ENCODE peak calls at places on chromosomes 3 and 15, in eight cellular contexts. I, H, L, F, J, S, M and U are unnamed samples.

GRCh38 chr15:90780916-90781315 is 63.8 kb downstream of the BLM start:
- DNase-seq in I (no peak), H (no peak), L (no peak), F (peak), J (no peak), S (no peak), M (no peak), U (peak)

GRCh38 chr3:43185656-43186375 is 79.9 kb upstream of the POMGNT2 start:
- DNase-seq in I (no peak), H (peak), L (no peak), F (no peak), J (no peak), S (no peak), M (no peak), U (no peak)

GRCh38 chr15:56228352-56228751 is 15.3 kb downstream of the RFX7 start:
- DNase-seq in I (no peak), H (no peak), L (no peak), F (no peak), J (no peak), S (no peak), M (no peak), U (no peak)

GRCh38 chr3:48222616-48223513 is at the start of gene CAMP:
- DNase-seq in I (no peak), H (peak), L (no peak), F (no peak), J (no peak), S (peak), M (peak), U (peak)

GRCh38 chr3:13012228-13012691 is 61.0 kb downstream of the IQSEC1 start:
- DNase-seq in I (no peak), H (no peak), L (no peak), F (peak), J (no peak), S (peak), M (peak), U (peak)

GRCh38 chr3:11944052-11944673 is 60.0 kb upstream of the SYN2 start:
- DNase-seq in I (no peak), H (no peak), L (no peak), F (no peak), J (peak), S (no peak), M (peak), U (no peak)

GRCh38 chr15:65460948-65461347 is 38.2 kb upstream of the IGDCC4 start:
- DNase-seq in I (no peak), H (peak), L (no peak), F (peak), J (peak), S (no peak), M (no peak), U (no peak)

GRCh38 chr3:61358364-61358763 is 107.1 kb upstream of the FHIT start:
- DNase-seq in I (no peak), H (no peak), L (no peak), F (no peak), J (no peak), S (peak), M (peak), U (peak)

GRCh38 chr3:17431477-17432045 is 310.9 kb downstream of the TBC1D5 start:
- DNase-seq in I (no peak), H (no peak), L (no peak), F (no peak), J (no peak), S (no peak), M (no peak), U (no peak)

GRCh38 chr15:88992912-88993376 is 79.8 kb upstream of the MFGE8 start:
- DNase-seq in I (no peak), H (no peak), L (no peak), F (no peak), J (no peak), S (no peak), M (no peak), U (no peak)

GRCh38 chr3:65830948-65831732 is 207.6 kb downstream of the MAGI1 start:
- DNase-seq in I (no peak), H (no peak), L (no peak), F (no peak), J (no peak), S (no peak), M (no peak), U (no peak)

GRCh38 chr3:69929019-69929418 is 70.5 kb upstream of the SAMMSON start:
- DNase-seq in I (no peak), H (no peak), L (no peak), F (no peak), J (no peak), S (no peak), M (no peak), U (no peak)

GRCh38 chr3:107846282-107846852 is 244.5 kb downstream of the CD47 start:
- DNase-seq in I (peak), H (peak), L (no peak), F (peak), J (peak), S (peak), M (peak), U (peak)
- TF ChIP-seq CTCF in I (peak), H (peak), L (peak), F (peak), J (peak), S (peak), M (peak), U (peak)

DNA sequence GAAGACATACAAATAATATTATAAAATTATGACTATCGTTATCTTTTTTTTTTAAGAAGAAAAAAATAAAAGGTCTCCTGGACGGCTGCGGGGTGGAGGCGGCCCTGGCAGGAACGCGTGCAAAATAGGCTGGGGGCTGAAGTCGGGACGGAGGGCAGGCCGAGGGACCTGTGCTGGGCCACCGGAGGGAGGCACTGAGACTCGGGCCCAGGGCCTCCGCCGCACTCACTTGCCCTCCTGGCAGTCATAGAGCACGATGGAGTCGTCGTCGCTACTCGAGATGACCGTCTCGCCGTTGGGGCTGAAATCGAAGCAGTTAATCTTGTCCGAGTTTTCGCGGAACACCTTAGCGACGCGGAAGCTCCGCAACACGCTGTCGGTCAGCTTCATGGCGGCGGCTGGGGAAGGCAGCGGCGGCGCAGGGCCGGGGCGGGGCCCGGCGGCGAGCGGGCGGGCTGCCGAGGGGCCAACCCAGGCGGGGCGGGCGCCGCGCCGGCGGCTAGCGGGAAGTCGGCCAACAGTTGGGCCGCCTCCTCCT is 408 bp downstream of the WDR82 start:
- DNase-seq in I (peak), H (no peak), L (peak), F (peak), J (peak), S (peak), M (no peak), U (peak)
- TF ChIP-seq CTCF in I (peak), H (no peak), L (peak), F (no peak), J (peak), S (peak), M (no peak), U (no peak)

DNA sequence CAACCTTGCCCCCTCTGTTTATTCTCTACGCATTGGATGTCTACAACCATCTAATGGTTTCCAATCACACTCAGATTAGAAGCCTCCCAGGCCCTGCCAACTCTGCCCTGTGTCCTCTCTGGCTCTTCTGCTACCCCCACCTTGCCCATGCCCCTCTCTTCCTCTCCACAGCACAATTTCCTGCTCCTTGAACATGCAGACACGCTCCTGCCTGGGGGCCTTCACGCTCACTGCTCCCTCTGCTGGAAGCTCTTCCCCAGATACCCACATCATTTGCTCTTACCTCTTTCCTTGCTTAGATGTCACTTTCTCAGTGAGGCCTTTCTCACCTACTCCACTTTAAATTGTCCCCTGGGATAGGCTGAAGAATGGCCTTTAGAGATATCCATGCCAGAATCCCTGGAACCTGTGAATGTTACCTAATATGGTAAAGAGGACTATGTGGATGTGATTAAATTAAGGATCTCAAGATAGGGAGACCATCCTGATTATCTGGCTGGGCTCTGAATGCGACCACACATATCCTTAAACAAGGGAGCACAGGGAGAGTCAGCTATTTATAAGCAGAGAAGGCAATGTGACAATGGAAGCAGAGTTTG is 9.9 kb downstream of the KY start:
- DNase-seq in I (peak), H (no peak), L (no peak), F (peak), J (peak), S (no peak), M (peak), U (no peak)
- TF ChIP-seq CTCF in I (peak), H (peak), L (no peak), F (no peak), J (peak), S (peak), M (no peak), U (peak)

GRCh38 chr15:39251413-39252197 is 329.3 kb upstream of the THBS1 start:
- DNase-seq in I (no peak), H (peak), L (no peak), F (peak), J (no peak), S (no peak), M (no peak), U (no peak)
- TF ChIP-seq CTCF in I (no peak), H (no peak), L (no peak), F (no peak), J (no peak), S (no peak), M (no peak), U (no peak)

DNA sequence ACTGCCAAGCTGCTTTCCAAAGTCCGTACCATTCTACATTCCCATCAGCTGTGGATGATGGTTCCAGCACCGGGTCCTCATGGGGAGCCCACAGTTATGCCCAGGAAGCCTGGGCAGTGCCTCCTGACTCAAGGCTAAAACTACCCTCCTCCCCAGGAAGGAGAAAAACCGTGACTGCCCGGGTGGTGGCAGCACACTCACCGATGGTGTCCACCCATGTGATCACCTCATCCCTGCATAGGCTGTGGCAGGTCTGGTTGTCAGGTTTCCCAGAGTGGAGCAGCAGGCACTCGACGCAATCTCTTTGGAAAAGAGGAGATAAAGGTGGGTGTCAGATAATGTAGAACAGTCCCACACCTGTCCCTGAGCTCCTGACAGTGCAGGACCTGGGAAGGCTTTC is 38.6 kb downstream of the UMPS start:
- DNase-seq in I (no peak), H (no peak), L (no peak), F (peak), J (no peak), S (peak), M (peak), U (peak)
- TF ChIP-seq CTCF in I (no peak), H (peak), L (no peak), F (no peak), J (peak), S (peak), M (peak), U (peak)

GRCh38 chr3:172982731-172983364 is 158.2 kb downstream of the SPATA16 start:
- DNase-seq in I (no peak), H (no peak), L (no peak), F (no peak), J (no peak), S (no peak), M (no peak), U (no peak)
- TF ChIP-seq CTCF in I (peak), H (no peak), L (no peak), F (no peak), J (no peak), S (no peak), M (no peak), U (peak)

GRCh38 chr15:52423852-52424251 is 104.8 kb downstream of the MYO5A start:
- DNase-seq in I (no peak), H (no peak), L (no peak), F (no peak), J (no peak), S (no peak), M (no peak), U (no peak)
- TF ChIP-seq CTCF in I (no peak), H (no peak), L (no peak), F (no peak), J (no peak), S (no peak), M (no peak), U (no peak)

DNA sequence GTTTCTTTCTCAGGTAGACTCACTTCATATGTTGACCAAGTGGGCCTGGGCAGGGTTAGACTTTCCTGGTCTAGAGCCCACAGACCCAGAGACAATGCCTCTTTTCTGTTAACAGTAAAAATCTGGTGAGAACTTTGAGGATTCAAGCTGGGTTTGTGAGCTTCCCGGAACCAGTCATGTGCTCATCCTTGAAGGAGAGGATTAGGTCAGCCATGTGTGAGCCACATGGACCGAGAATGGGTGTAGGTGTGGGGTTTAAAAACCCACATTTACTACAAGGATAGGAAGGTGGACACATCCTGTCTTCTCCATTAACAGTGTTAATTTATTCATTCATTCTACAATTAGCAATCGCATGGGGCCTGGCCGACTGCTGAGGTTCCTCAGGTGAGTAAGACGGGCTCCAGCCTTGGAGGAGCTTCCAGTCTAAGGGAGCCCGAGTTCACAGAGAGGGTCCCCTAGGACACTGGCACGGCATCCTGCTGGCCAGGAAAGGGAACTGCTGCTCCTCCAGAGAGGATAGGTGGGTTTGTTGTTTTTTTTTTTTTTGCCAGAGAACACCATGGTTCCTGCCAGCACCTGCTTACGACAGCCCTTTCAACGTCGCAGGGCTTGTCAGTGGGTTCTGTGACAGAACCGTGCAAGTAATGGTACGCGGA is 69.0 kb downstream of the SQOR start:
- DNase-seq in I (no peak), H (no peak), L (no peak), F (no peak), J (no peak), S (no peak), M (no peak), U (no peak)
- TF ChIP-seq CTCF in I (peak), H (no peak), L (no peak), F (peak), J (peak), S (no peak), M (no peak), U (no peak)

GRCh38 chr3:1275495-1275894 is 182.7 kb downstream of the CNTN6 start:
- DNase-seq in I (peak), H (no peak), L (no peak), F (peak), J (peak), S (no peak), M (peak), U (no peak)
- TF ChIP-seq CTCF in I (peak), H (peak), L (no peak), F (no peak), J (peak), S (no peak), M (no peak), U (peak)

DNA sequence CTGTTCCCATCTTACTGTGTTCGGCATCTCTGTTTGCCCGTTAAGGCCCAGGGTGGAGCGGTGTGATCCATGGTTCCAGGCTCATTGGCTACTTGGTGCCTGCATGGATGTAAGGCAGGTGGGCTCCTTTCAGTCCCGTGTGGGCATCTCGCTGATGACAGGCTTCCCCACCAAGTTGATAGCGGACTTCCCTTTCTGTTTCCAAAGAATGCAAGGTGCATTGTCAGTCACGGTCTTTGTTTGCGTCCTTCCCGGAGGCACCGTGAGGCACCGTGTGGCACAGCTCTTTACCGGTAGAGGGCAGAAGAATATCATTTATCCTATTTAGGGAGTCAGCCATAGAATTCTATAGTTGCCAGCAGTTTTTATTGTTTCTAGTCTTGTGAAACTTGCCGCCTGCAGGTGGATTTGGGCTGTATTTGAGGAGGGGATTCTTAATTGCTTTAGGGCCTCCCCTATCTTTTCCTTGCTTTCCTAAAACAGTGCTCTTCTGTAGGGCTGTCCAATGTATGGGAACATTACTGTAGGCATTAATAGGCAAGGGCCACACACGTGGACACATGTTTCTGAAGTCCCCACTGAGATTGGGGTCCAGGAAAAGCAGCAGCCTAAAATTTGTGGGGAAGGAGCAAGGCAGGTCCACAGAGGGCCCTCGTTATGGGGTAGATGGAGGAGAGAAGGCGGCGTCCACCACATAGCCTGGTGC is 244.1 kb downstream of the SLCO3A1 start:
- DNase-seq in I (peak), H (no peak), L (peak), F (peak), J (peak), S (no peak), M (peak), U (peak)
- TF ChIP-seq CTCF in I (peak), H (peak), L (peak), F (peak), J (peak), S (peak), M (peak), U (peak)